ENCODE peak calls at places on chromosomes 3 and 15, in four cellular contexts. Z is SW 1271; O is astrocyte of the spinal cord; X is CD8-positive, alpha-beta memory T cell. Q is an unnamed sample.

GRCh38 chr3:4981160-4981687 is 2.0 kb downstream of the BHLHE40 start:
- DNase-seq in Z (no peak), O (peak), X (no peak), Q (no peak)

GRCh38 chr3:132629928-132630327 is 29.7 kb downstream of the ACAD11 start:
- DNase-seq in Z (no peak), O (peak), X (no peak), Q (no peak)

GRCh38 chr3:12198301-12198700 is 39.6 kb upstream of the TIMP4 start:
- DNase-seq in Z (no peak), O (peak), X (no peak), Q (no peak)

GRCh38 chr3:14318638-14319037 is 83.8 kb upstream of the SLC6A6 start:
- DNase-seq in Z (no peak), O (no peak), X (no peak), Q (no peak)

GRCh38 chr15:93235321-93235720 is 146.3 kb upstream of the RGMA start:
- DNase-seq in Z (no peak), O (no peak), X (no peak), Q (no peak)

GRCh38 chr15:49916998-49917397 is 202.0 kb downstream of the ATP8B4 start:
- DNase-seq in Z (no peak), O (no peak), X (no peak), Q (no peak)

GRCh38 chr3:161395115-161395514 is 23.8 kb upstream of the SPTSSB start:
- DNase-seq in Z (no peak), O (no peak), X (peak), Q (no peak)

GRCh38 chr15:31292391-31293020 is 34.1 kb upstream of the KLF13 start:
- DNase-seq in Z (no peak), O (no peak), X (no peak), Q (no peak)

GRCh38 chr3:39408493-39409372 is 2.2 kb downstream of the RPSA start:
- DNase-seq in Z (no peak), O (no peak), X (no peak), Q (no peak)

GRCh38 chr15:98722645-98723044 is 74.3 kb downstream of the IGF1R start:
- DNase-seq in Z (no peak), O (no peak), X (no peak), Q (no peak)

GRCh38 chr3:169659096-169659521 is 4.4 kb downstream of the MECOM start:
- DNase-seq in Z (no peak), O (no peak), X (no peak), Q (no peak)

GRCh38 chr3:36991923-36992805 is 767 bp downstream of the EPM2AIP1 start:
- DNase-seq in Z (no peak), O (peak), X (no peak), Q (no peak)

GRCh38 chr3:123027292-123028232 is at the start of gene SEMA5B:
- DNase-seq in Z (no peak), O (no peak), X (peak), Q (peak)

GRCh38 chr3:189232790-189233189 is 61.0 kb downstream of the TPRG1 start:
- DNase-seq in Z (no peak), O (no peak), X (no peak), Q (no peak)

GRCh38 chr3:70358978-70359580 is 46.6 kb upstream of the MDFIC2 start:
- DNase-seq in Z (no peak), O (peak), X (no peak), Q (no peak)

GRCh38 chr15:52256366-52256765 is 39.2 kb downstream of the MYO5C start:
- DNase-seq in Z (no peak), O (peak), X (peak), Q (peak)

GRCh38 chr3:35194666-35195065 is 444.7 kb upstream of the ARPP21 start:
- DNase-seq in Z (no peak), O (no peak), X (no peak), Q (no peak)

Q was measured in ovary.